ENCODE peak calls at places on chromosomes 2 and 18, in seven cellular contexts. D is NCI-H774, T is T-cell, I is HS-5, K is tibial artery, S is ascending aorta, J is EH. L is an unnamed sample.

GRCh38 chr18:2104620-2105462 is 466.5 kb downstream of the METTL4 start:
- DNase-seq in D (no peak), T (no peak), I (no peak), K (no peak), S (no peak), J (peak), L (no peak)

GRCh38 chr2:46718797-46719196 is 196.8 kb downstream of the MCFD2 start:
- DNase-seq in D (no peak), T (no peak), I (no peak), K (no peak), S (no peak), J (no peak), L (no peak)

GRCh38 chr2:66987747-66988146 is 409.4 kb upstream of the ETAA1 start:
- DNase-seq in D (no peak), T (no peak), I (no peak), K (no peak), S (no peak), J (no peak), L (no peak)

GRCh38 chr2:238247841-238248440 is 8.1 kb upstream of the HES6 start:
- DNase-seq in D (no peak), T (no peak), I (no peak), K (no peak), S (no peak), J (no peak), L (no peak)

GRCh38 chr2:42192642-42193566 is 23.8 kb downstream of the EML4 start:
- DNase-seq in D (no peak), T (no peak), I (no peak), K (no peak), S (no peak), J (peak), L (no peak)

GRCh38 chr18:74303936-74304335 is 11.7 kb upstream of the C18orf63 start:
- DNase-seq in D (no peak), T (no peak), I (no peak), K (no peak), S (no peak), J (peak), L (no peak)

GRCh38 chr18:29753379-29753778 is 1289.2 kb downstream of the DSC3 start:
- DNase-seq in D (no peak), T (no peak), I (no peak), K (no peak), S (no peak), J (peak), L (no peak)

GRCh38 chr2:28366496-28367282 is 26.0 kb upstream of the FOSL2 start:
- DNase-seq in D (no peak), T (peak), I (no peak), K (no peak), S (no peak), J (peak), L (peak)

GRCh38 chr2:11535899-11536344 is 2.1 kb downstream of the GREB1 start:
- DNase-seq in D (no peak), T (no peak), I (no peak), K (no peak), S (no peak), J (no peak), L (no peak)

GRCh38 chr2:234249006-234249405 is 198.5 kb downstream of the SPP2 start:
- DNase-seq in D (no peak), T (no peak), I (no peak), K (no peak), S (no peak), J (no peak), L (no peak)

L was measured in naive thymus-derived CD4-positive, alpha-beta T cell.